ENCODE peak calls at places on chromosomes 3 and 15, in four cellular contexts. I is uterus, V is cardiac fibroblast, Y is brain microvascular endothelial cell. O is an unnamed sample.

GRCh38 chr3:12427551-12427950 is 56.7 kb upstream of the TSEN2 start:
- DNase-seq in I (no peak), V (no peak), Y (no peak), O (no peak)

GRCh38 chr3:13282986-13283876 is 136.9 kb downstream of the NUP210 start:
- DNase-seq in I (no peak), V (no peak), Y (no peak), O (peak)

GRCh38 chr3:186277268-186277909 is 84.6 kb downstream of the DGKG start:
- DNase-seq in I (no peak), V (peak), Y (peak), O (no peak)

GRCh38 chr15:34241376-34242350 is 16.8 kb downstream of the EMC4 start:
- DNase-seq in I (no peak), V (peak), Y (peak), O (no peak)

GRCh38 chr3:183296944-183297343 is 43.9 kb downstream of the B3GNT5 start:
- DNase-seq in I (no peak), V (no peak), Y (no peak), O (no peak)

GRCh38 chr15:81473946-81474345 is 99.9 kb upstream of the TMC3 start:
- DNase-seq in I (no peak), V (no peak), Y (no peak), O (no peak)

GRCh38 chr3:58009749-58010535 is 1.7 kb downstream of the FLNB start:
- DNase-seq in I (no peak), V (no peak), Y (no peak), O (no peak)

GRCh38 chr15:78242128-78242527 is 7.8 kb upstream of the ACSBG1 start:
- DNase-seq in I (no peak), V (no peak), Y (no peak), O (no peak)

GRCh38 chr15:88274534-88275460 is 18.3 kb upstream of the NTRK3 start:
- DNase-seq in I (peak), V (peak), Y (peak), O (peak)

GRCh38 chr3:187878776-187879524 is 133.7 kb upstream of the BCL6 start:
- DNase-seq in I (no peak), V (peak), Y (peak), O (no peak)

GRCh38 chr3:160869825-160870224 is 113.8 kb downstream of the PPM1L start:
- DNase-seq in I (no peak), V (peak), Y (no peak), O (no peak)

GRCh38 chr3:179018808-179019207 is 52.8 kb downstream of the ZMAT3 start:
- DNase-seq in I (no peak), V (no peak), Y (no peak), O (no peak)

GRCh38 chr15:74010929-74011540 is 16.5 kb downstream of the PML start:
- DNase-seq in I (no peak), V (peak), Y (no peak), O (no peak)

GRCh38 chr15:57526076-57526475 is 65.6 kb upstream of the MYZAP start:
- DNase-seq in I (no peak), V (no peak), Y (no peak), O (no peak)

GRCh38 chr3:182789371-182789770 is 3.9 kb upstream of the ATP11B start:
- DNase-seq in I (no peak), V (peak), Y (no peak), O (no peak)

GRCh38 chr3:52789746-52790040 is 4.9 kb upstream of the ITIH3 start:
- DNase-seq in I (no peak), V (no peak), Y (no peak), O (peak)

GRCh38 chr3:52786330-52787215 is 8.0 kb upstream of the ITIH3 start:
- DNase-seq in I (no peak), V (no peak), Y (no peak), O (peak)

GRCh38 chr3:52788890-52789745 is 5.5 kb upstream of the ITIH3 start:
- DNase-seq in I (no peak), V (no peak), Y (no peak), O (peak)

GRCh38 chr3:52787246-52787645 is 7.3 kb upstream of the ITIH3 start:
- DNase-seq in I (no peak), V (no peak), Y (no peak), O (peak)

GRCh38 chr3:52787672-52788625 is 6.6 kb upstream of the ITIH3 start:
- DNase-seq in I (no peak), V (peak), Y (no peak), O (peak)
- TF ChIP-seq CTCF in I (no peak), V (no peak), Y (peak), O (no peak)

DNA sequence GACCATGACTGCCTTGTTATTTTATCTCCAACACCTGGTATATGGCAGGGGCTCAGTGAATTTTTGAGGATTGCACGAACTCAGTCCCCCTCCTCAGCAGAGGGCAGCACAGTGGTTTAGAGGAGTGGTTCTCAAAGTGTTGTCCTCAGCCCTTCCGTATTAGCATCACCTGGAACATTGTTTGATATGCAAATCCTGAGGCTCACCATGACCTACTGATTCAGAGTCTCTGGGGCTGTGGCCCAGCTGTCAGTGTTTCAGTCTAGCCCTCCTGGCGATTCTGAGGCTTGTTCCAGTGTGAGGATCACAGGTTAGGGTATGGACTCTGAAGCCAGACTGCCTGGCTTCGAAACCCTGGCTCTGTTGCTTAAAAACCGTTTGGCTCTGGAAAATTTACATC is 12.8 kb downstream of the COL6A6 start:
- DNase-seq in I (no peak), V (no peak), Y (no peak), O (no peak)
- TF ChIP-seq CTCF in I (no peak), V (no peak), Y (no peak), O (no peak)

GRCh38 chr3:180855956-180856355 is 56.5 kb upstream of the FXR1 start:
- DNase-seq in I (no peak), V (no peak), Y (no peak), O (no peak)
- TF ChIP-seq CTCF in I (no peak), V (no peak), Y (no peak), O (no peak)

GRCh38 chr3:65914032-65914739 is 124.5 kb downstream of the MAGI1 start:
- DNase-seq in I (no peak), V (peak), Y (no peak), O (no peak)
- TF ChIP-seq CTCF in I (no peak), V (peak), Y (peak), O (no peak)

DNA sequence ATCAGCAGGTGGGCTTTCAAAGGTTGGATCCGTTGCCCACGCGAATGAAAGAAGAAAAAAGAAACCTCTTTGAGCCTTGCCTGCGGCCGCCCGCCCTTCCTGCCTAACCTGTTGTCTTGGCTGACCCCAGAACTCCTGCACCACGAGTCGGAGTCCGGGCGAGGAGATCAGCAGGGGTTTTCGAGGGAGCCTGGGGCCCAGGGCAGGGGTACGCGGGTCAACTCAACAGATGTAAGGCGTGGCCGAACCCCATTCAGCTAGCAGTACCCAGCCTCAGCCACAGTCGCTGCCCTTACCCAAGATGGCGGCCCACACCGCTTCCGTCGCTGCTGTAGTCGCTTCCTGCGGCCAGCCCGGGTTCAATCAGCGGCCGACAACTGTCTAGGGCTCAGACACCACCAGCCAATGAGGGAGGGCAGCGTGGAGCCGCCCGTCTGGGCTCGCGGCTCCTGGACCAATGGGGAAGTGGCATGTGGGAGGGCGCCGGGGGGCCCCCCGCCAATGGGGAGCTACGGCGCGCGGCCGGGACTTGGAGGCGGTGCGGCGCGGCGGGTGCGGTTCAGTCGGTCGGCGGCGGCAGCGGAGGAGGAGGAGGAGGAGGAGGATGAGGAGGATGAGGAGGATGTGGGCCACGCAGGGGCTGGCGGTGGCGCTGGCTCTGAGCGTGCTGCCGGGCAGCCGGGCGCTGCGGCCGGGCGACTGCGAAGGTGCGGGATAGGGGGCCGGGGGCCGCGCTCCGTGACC is at the start of gene MANF:
- DNase-seq in I (peak), V (peak), Y (peak), O (peak)
- TF ChIP-seq CTCF in I (no peak), V (no peak), Y (no peak), O (peak)

DNA sequence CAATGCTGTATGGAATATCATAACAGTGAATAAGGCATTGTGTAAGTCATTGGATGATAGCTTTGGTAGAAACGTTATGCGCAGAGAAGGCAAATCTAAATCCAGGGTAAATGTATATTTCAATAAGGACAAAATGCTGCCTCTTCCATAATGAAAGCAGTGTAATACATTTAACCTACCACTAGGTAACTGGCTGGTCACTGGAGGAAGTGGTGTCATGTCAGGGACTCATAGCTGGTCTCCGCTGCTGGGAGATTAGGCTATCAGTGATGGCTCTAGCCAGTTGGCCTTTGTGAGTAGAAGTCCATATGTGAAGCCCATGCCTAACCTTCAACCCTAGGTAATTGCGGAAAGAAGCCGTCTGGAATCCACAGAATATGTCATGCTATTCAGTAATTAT is 140.9 kb downstream of the NLGN1 start:
- DNase-seq in I (no peak), V (no peak), Y (no peak), O (no peak)
- TF ChIP-seq CTCF in I (no peak), V (no peak), Y (peak), O (no peak)

DNA sequence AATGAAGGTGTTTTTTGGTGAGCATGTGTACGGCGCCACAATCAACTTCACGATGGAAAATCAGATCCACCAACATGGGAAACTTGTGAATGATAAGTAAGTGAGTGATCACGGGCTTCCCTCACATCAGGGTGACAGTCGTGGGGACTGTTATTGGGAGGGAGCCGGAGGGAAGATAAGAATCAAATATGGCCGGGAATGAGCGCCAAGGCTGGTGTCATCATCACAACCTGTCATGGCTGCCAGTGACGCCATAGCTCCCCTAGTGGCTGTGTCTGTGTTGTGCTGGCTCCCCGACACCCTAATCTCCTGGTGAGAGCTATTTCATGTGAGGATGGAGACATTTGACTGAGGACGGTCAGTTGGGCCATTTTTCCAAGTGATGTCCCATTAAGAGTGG is 168.5 kb downstream of the SV2B start:
- DNase-seq in I (no peak), V (no peak), Y (no peak), O (no peak)
- TF ChIP-seq CTCF in I (no peak), V (peak), Y (peak), O (no peak)

GRCh38 chr15:48964898-48965297 is 1.2 kb upstream of the SHC4 start:
- DNase-seq in I (no peak), V (no peak), Y (no peak), O (no peak)

GRCh38 chr15:48965972-48966371 is 2.3 kb upstream of the SHC4 start:
- DNase-seq in I (no peak), V (peak), Y (peak), O (no peak)

GRCh38 chr15:48968066-48968465 is 4.3 kb upstream of the SHC4 start:
- DNase-seq in I (no peak), V (no peak), Y (no peak), O (no peak)

GRCh38 chr15:48966595-48967301 is 3.0 kb upstream of the SHC4 start:
- DNase-seq in I (no peak), V (no peak), Y (peak), O (no peak)

DNA sequence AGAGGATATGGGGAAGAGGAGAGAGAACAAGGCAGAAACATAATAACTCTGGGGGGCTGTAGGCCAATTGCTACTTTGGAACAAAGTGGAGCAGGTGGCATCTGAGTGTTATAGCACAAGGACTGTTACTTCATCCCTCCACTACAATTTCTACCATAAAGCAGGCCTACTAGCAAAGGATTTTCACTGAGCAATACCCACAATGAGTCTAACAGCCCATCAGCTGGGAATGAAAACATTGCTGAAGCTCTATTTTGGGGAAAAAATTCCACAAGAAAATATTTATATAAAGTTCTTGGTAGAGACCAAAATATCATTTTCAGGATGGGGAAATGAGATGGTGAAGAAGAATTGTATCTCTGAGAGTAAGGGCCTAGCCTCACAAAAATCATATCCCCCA is 3.6 kb upstream of the SHC4 start:
- DNase-seq in I (no peak), V (no peak), Y (no peak), O (no peak)
- TF ChIP-seq CTCF in I (no peak), V (no peak), Y (no peak), O (no peak)

GRCh38 chr3:81419196-81419595 is 342.2 kb downstream of the GBE1 start:
- DNase-seq in I (no peak), V (peak), Y (no peak), O (no peak)
- TF ChIP-seq CTCF in I (peak), V (peak), Y (peak), O (no peak)

GRCh38 chr15:41506796-41507341 is 6.8 kb downstream of the LTK start:
- DNase-seq in I (no peak), V (no peak), Y (no peak), O (no peak)
- TF ChIP-seq CTCF in I (no peak), V (no peak), Y (no peak), O (no peak)

O was measured in spleen.